ENCODE peak calls at places on chromosomes 5 and 9, in nine cellular contexts. V is EH, H is aorta, I is iPS-NIHi11, K is M059J, D is NCI-H1048, O is nucleus accumbens, S is nephron progenitor cell, W is NCI-H69. C is an unnamed sample.

GRCh38 chr5:82109013-82109412 is 137.2 kb downstream of the ATG10 start:
- DNase-seq in V (no peak), H (no peak), I (no peak), K (no peak), D (no peak), O (no peak), S (no peak), W (no peak), C (no peak)

GRCh38 chr9:129262261-129262660 is 84.2 kb upstream of the IER5L start:
- DNase-seq in V (no peak), H (peak; percentile 35), I (no peak), K (peak; percentile 69), D (no peak), O (no peak), S (no peak), W (no peak), C (no peak)

GRCh38 chr5:36644727-36645126 is 38.3 kb downstream of the SLC1A3 start:
- DNase-seq in V (no peak), H (no peak), I (no peak), K (peak; percentile 56), D (no peak), O (no peak), S (no peak), W (no peak), C (no peak)

GRCh38 chr9:112020680-112021596 is 124.3 kb downstream of the UGCG start:
- DNase-seq in V (peak; percentile 81), H (no peak), I (no peak), K (peak; percentile 93), D (no peak), O (no peak), S (no peak), W (no peak), C (no peak)

GRCh38 chr5:74124826-74125225 is 498.8 kb downstream of the ARHGEF28 start:
- DNase-seq in V (peak; percentile 48), H (no peak), I (no peak), K (peak; percentile 75), D (no peak), O (no peak), S (no peak), W (peak; percentile 84), C (no peak)

GRCh38 chr5:150302301-150303069 is at the start of gene ARSI:
- DNase-seq in V (peak; percentile 93), H (peak; percentile 76), I (peak; percentile 95), K (peak; percentile 73), D (no peak), O (no peak), S (peak; percentile 70), W (peak; percentile 81), C (peak; percentile 10)

GRCh38 chr5:40399349-40399748 is 280.4 kb upstream of the PTGER4 start:
- DNase-seq in V (peak; percentile 86), H (no peak), I (no peak), K (peak; percentile 53), D (no peak), O (no peak), S (no peak), W (no peak), C (no peak)

GRCh38 chr9:91572044-91572443 is 148.4 kb upstream of the NFIL3 start:
- DNase-seq in V (no peak), H (no peak), I (no peak), K (no peak), D (no peak), O (no peak), S (no peak), W (peak; percentile 25), C (no peak)

GRCh38 chr5:89934069-89934468 is 475.5 kb downstream of the CETN3 start:
- DNase-seq in V (no peak), H (no peak), I (no peak), K (no peak), D (no peak), O (no peak), S (no peak), W (no peak), C (no peak)

GRCh38 chr9:703392-703791 is 138.1 kb upstream of the DMRT1 start:
- DNase-seq in V (peak; percentile 84), H (no peak), I (no peak), K (peak; percentile 43), D (no peak), O (no peak), S (no peak), W (no peak), C (no peak)

GRCh38 chr9:2872307-2872940 is 28.5 kb upstream of the PUM3 start:
- DNase-seq in V (peak; percentile 40), H (no peak), I (peak; percentile 52), K (peak; percentile 20), D (no peak), O (no peak), S (peak; percentile 9), W (peak; percentile 83), C (no peak)

GRCh38 chr5:115624994-115625393 is 842 bp downstream of the TMED7 start:
- DNase-seq in V (no peak), H (no peak), I (no peak), K (no peak), D (no peak), O (no peak), S (no peak), W (peak; percentile 65), C (no peak)

GRCh38 chr9:76729116-76729515 is 35.1 kb upstream of the PCA3 start:
- DNase-seq in V (no peak), H (no peak), I (no peak), K (no peak), D (no peak), O (no peak), S (no peak), W (peak; percentile 80), C (no peak)

GRCh38 chr5:173765030-173765644 is 123.0 kb upstream of the CPEB4 start:
- DNase-seq in V (no peak), H (no peak), I (no peak), K (no peak), D (no peak), O (no peak), S (no peak), W (no peak), C (no peak)

GRCh38 chr5:103356344-103357091 is 98.0 kb downstream of the MACIR start:
- DNase-seq in V (no peak), H (no peak), I (no peak), K (peak; percentile 40), D (no peak), O (no peak), S (no peak), W (no peak), C (no peak)

GRCh38 chr5:168356592-168356991 is 65.1 kb downstream of the WWC1 start:
- DNase-seq in V (no peak), H (no peak), I (no peak), K (no peak), D (no peak), O (no peak), S (no peak), W (peak; percentile 85), C (no peak)

GRCh38 chr5:1663186-1663585 is 136.5 kb downstream of the MRPL36 start:
- DNase-seq in V (no peak), H (no peak), I (no peak), K (no peak), D (no peak), O (no peak), S (no peak), W (no peak), C (no peak)

GRCh38 chr9:27582794-27583193 is 9.5 kb upstream of the C9orf72 start:
- DNase-seq in V (no peak), H (no peak), I (no peak), K (no peak), D (no peak), O (no peak), S (no peak), W (no peak), C (no peak)

GRCh38 chr5:72110401-72111013 is 3.2 kb downstream of the MAP1B start:
- DNase-seq in V (no peak), H (peak; percentile 56), I (no peak), K (no peak), D (no peak), O (no peak), S (no peak), W (peak; percentile 89), C (no peak)

GRCh38 chr5:177329883-177330282 is 18.2 kb upstream of the MXD3 start:
- DNase-seq in V (no peak), H (no peak), I (no peak), K (no peak), D (no peak), O (no peak), S (no peak), W (no peak), C (no peak)

GRCh38 chr9:81826541-81826906 is 101.7 kb upstream of the SPATA31D4 start:
- DNase-seq in V (no peak), H (no peak), I (no peak), K (no peak), D (peak; percentile 41), O (peak; percentile 52), S (no peak), W (peak; percentile 89), C (no peak)

GRCh38 chr9:75488714-75489100 is 400.4 kb downstream of the OSTF1 start:
- DNase-seq in V (no peak), H (no peak), I (no peak), K (no peak), D (no peak), O (no peak), S (no peak), W (no peak), C (no peak)

GRCh38 chr9:4225291-4226119 is 74.4 kb downstream of the GLIS3 start:
- DNase-seq in V (peak; percentile 97), H (no peak), I (no peak), K (peak; percentile 98), D (no peak), O (no peak), S (no peak), W (no peak), C (no peak)

GRCh38 chr5:133595465-133595864 is 16.9 kb downstream of the FSTL4 start:
- DNase-seq in V (no peak), H (no peak), I (no peak), K (no peak), D (no peak), O (no peak), S (no peak), W (no peak), C (no peak)

GRCh38 chr5:131384616-131385214 is 120.9 kb downstream of the CDC42SE2 start:
- DNase-seq in V (no peak), H (no peak), I (no peak), K (no peak), D (no peak), O (no peak), S (no peak), W (no peak), C (no peak)

GRCh38 chr9:137030528-137030927 is 1.4 kb downstream of the FUT7 start:
- DNase-seq in V (no peak), H (no peak), I (no peak), K (no peak), D (no peak), O (no peak), S (no peak), W (no peak), C (peak; percentile 47)

GRCh38 chr9:27124151-27124550 is 15.1 kb downstream of the TEK start:
- DNase-seq in V (no peak), H (no peak), I (no peak), K (no peak), D (no peak), O (no peak), S (no peak), W (no peak), C (no peak)

GRCh38 chr9:116476002-116476401 is 211.1 kb upstream of the TRIM32 start:
- DNase-seq in V (no peak), H (no peak), I (no peak), K (no peak), D (no peak), O (no peak), S (no peak), W (no peak), C (no peak)

GRCh38 chr9:106712279-106712678 is 150.7 kb upstream of the ZNF462 start:
- DNase-seq in V (no peak), H (no peak), I (no peak), K (no peak), D (no peak), O (no peak), S (no peak), W (no peak), C (no peak)

GRCh38 chr9:134895849-134896833 is 15.5 kb downstream of the FCN2 start:
- DNase-seq in V (peak; percentile 82), H (no peak), I (no peak), K (peak; percentile 95), D (no peak), O (no peak), S (no peak), W (peak; percentile 67), C (no peak)

GRCh38 chr9:127742435-127743088 is 7.5 kb upstream of the TOR2A start:
- DNase-seq in V (peak; percentile 89), H (no peak), I (peak; percentile 95), K (peak; percentile 93), D (peak; percentile 21), O (no peak), S (peak; percentile 90), W (peak; percentile 99), C (no peak)